ENCODE peak calls at places on chromosomes 16 and 17, in seven cellular contexts. One of them, this sample, is unnamed.

GRCh38 chr17:38672788-38673713 is 1.7 kb downstream of the EPOP start:
- DNase-seq in psoas muscle: no peak
- DNase-seq in B cell: peak
- DNase-seq in sigmoid colon: no peak
- DNase-seq in omental fat pad: no peak
- DNase-seq in H1: peak
- DNase-seq in neural crest cell: no peak
- DNase-seq in this sample: no peak

GRCh38 chr16:89062389-89063345 is 31.0 kb upstream of the ACSF3 start:
- DNase-seq in H1: no peak
- DNase-seq in psoas muscle: no peak
- DNase-seq in sigmoid colon: no peak
- DNase-seq in B cell: no peak
- DNase-seq in omental fat pad: no peak
- DNase-seq in neural crest cell: no peak
- DNase-seq in this sample: no peak

GRCh38 chr17:32917842-32918241 is 10.1 kb upstream of the TMEM98 start:
- DNase-seq in neural crest cell: no peak
- DNase-seq in sigmoid colon: no peak
- DNase-seq in omental fat pad: no peak
- DNase-seq in psoas muscle: no peak
- DNase-seq in B cell: no peak
- DNase-seq in H1: no peak
- DNase-seq in this sample: no peak

GRCh38 chr17:54307326-54307725 is 484.6 kb downstream of the KIF2B start:
- DNase-seq in H1: no peak
- DNase-seq in omental fat pad: no peak
- DNase-seq in sigmoid colon: no peak
- DNase-seq in psoas muscle: no peak
- DNase-seq in B cell: no peak
- DNase-seq in neural crest cell: no peak
- DNase-seq in this sample: no peak

GRCh38 chr17:43316522-43317142 is 82.2 kb upstream of the ARL4D start:
- DNase-seq in psoas muscle: no peak
- DNase-seq in sigmoid colon: no peak
- DNase-seq in H1: no peak
- DNase-seq in neural crest cell: no peak
- DNase-seq in omental fat pad: no peak
- DNase-seq in B cell: no peak
- DNase-seq in this sample: no peak

GRCh38 chr17:66747561-66748275 is 87.2 kb upstream of the CACNG5 start:
- DNase-seq in omental fat pad: no peak
- DNase-seq in neural crest cell: no peak
- DNase-seq in sigmoid colon: peak
- DNase-seq in H1: no peak
- DNase-seq in psoas muscle: no peak
- DNase-seq in B cell: no peak
- DNase-seq in this sample: no peak

GRCh38 chr16:66416136-66416535 is 11.0 kb upstream of the BEAN1 start:
- DNase-seq in psoas muscle: no peak
- DNase-seq in sigmoid colon: no peak
- DNase-seq in neural crest cell: no peak
- DNase-seq in B cell: no peak
- DNase-seq in omental fat pad: no peak
- DNase-seq in H1: no peak
- DNase-seq in this sample: no peak

GRCh38 chr16:47726031-47726675 is 265.0 kb downstream of the PHKB start:
- DNase-seq in omental fat pad: no peak
- DNase-seq in psoas muscle: no peak
- DNase-seq in neural crest cell: no peak
- DNase-seq in B cell: no peak
- DNase-seq in H1: no peak
- DNase-seq in sigmoid colon: no peak
- DNase-seq in this sample: no peak

GRCh38 chr17:51346218-51346982 is 86.1 kb downstream of the UTP18 start:
- DNase-seq in neural crest cell: no peak
- DNase-seq in psoas muscle: no peak
- DNase-seq in H1: no peak
- DNase-seq in omental fat pad: no peak
- DNase-seq in B cell: no peak
- DNase-seq in sigmoid colon: no peak
- DNase-seq in this sample: no peak

GRCh38 chr17:13793951-13794350 is 192.2 kb upstream of the HS3ST3A1 start:
- DNase-seq in neural crest cell: no peak
- DNase-seq in sigmoid colon: no peak
- DNase-seq in B cell: no peak
- DNase-seq in omental fat pad: no peak
- DNase-seq in H1: no peak
- DNase-seq in psoas muscle: no peak
- DNase-seq in this sample: no peak

GRCh38 chr17:13788385-13788784 is 186.7 kb upstream of the HS3ST3A1 start:
- DNase-seq in omental fat pad: no peak
- DNase-seq in H1: no peak
- DNase-seq in neural crest cell: no peak
- DNase-seq in sigmoid colon: no peak
- DNase-seq in psoas muscle: no peak
- DNase-seq in B cell: no peak
- DNase-seq in this sample: no peak

GRCh38 chr17:13787636-13788035 is 185.9 kb upstream of the HS3ST3A1 start:
- DNase-seq in B cell: no peak
- DNase-seq in neural crest cell: no peak
- DNase-seq in psoas muscle: no peak
- DNase-seq in omental fat pad: no peak
- DNase-seq in sigmoid colon: no peak
- DNase-seq in H1: no peak
- DNase-seq in this sample: no peak

GRCh38 chr17:13797863-13798262 is 196.1 kb upstream of the HS3ST3A1 start:
- DNase-seq in neural crest cell: no peak
- DNase-seq in B cell: no peak
- DNase-seq in sigmoid colon: no peak
- DNase-seq in H1: no peak
- DNase-seq in psoas muscle: no peak
- DNase-seq in omental fat pad: no peak
- DNase-seq in this sample: no peak

DNA sequence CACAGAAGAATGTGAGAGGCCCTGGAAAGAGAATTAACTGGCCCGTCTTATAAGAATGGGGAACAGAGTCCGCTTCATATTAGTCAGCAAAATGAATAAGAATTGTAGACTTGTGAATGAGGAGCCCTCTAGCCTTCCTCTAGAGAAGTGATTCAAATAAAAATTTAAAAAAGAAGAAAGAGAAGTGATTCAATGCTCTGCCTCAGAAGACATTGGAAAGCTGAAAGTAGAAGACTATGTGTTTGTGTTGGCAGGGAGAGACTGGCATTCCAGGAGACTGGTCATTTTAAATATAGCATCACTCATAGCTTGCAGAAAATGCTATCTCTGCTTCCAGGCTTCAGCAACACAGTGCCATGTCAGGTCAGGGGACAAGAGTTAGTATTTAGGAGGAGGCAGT is 190.6 kb upstream of the HS3ST3A1 start:
- DNase-seq in omental fat pad: no peak
- DNase-seq in psoas muscle: no peak
- DNase-seq in B cell: no peak
- DNase-seq in sigmoid colon: no peak
- DNase-seq in H1: no peak
- DNase-seq in neural crest cell: no peak
- DNase-seq in this sample: no peak
- TF ChIP-seq CTCF in omental fat pad: no peak
- TF ChIP-seq CTCF in psoas muscle: no peak
- TF ChIP-seq CTCF in B cell: no peak
- TF ChIP-seq CTCF in sigmoid colon: no peak
- TF ChIP-seq CTCF in H1: no peak
- TF ChIP-seq CTCF in neural crest cell: no peak
- TF ChIP-seq CTCF in this sample: no peak

GRCh38 chr17:75241502-75241901 is 19.9 kb downstream of the GGA3 start:
- DNase-seq in psoas muscle: no peak
- DNase-seq in sigmoid colon: no peak
- DNase-seq in omental fat pad: no peak
- DNase-seq in H1: no peak
- DNase-seq in neural crest cell: no peak
- DNase-seq in B cell: no peak
- DNase-seq in this sample: no peak

GRCh38 chr17:75239778-75240393 is 21.5 kb downstream of the GGA3 start:
- DNase-seq in omental fat pad: no peak
- DNase-seq in neural crest cell: no peak
- DNase-seq in H1: no peak
- DNase-seq in psoas muscle: no peak
- DNase-seq in sigmoid colon: no peak
- DNase-seq in B cell: no peak
- DNase-seq in this sample: no peak

GRCh38 chr17:75239214-75239613 is 22.2 kb downstream of the GGA3 start:
- DNase-seq in B cell: no peak
- DNase-seq in neural crest cell: no peak
- DNase-seq in psoas muscle: no peak
- DNase-seq in sigmoid colon: no peak
- DNase-seq in H1: no peak
- DNase-seq in omental fat pad: no peak
- DNase-seq in this sample: no peak

GRCh38 chr17:75241143-75241430 is 20.3 kb downstream of the GGA3 start:
- DNase-seq in psoas muscle: peak
- DNase-seq in B cell: no peak
- DNase-seq in H1: no peak
- DNase-seq in neural crest cell: no peak
- DNase-seq in omental fat pad: no peak
- DNase-seq in sigmoid colon: no peak
- DNase-seq in this sample: no peak

GRCh38 chr17:75240394-75241142 is 20.8 kb downstream of the GGA3 start:
- DNase-seq in B cell: peak
- DNase-seq in H1: peak
- DNase-seq in sigmoid colon: no peak
- DNase-seq in omental fat pad: no peak
- DNase-seq in neural crest cell: peak
- DNase-seq in psoas muscle: peak
- DNase-seq in this sample: peak
- TF ChIP-seq CTCF in B cell: peak
- TF ChIP-seq CTCF in H1: peak
- TF ChIP-seq CTCF in sigmoid colon: peak
- TF ChIP-seq CTCF in omental fat pad: no peak
- TF ChIP-seq CTCF in neural crest cell: peak
- TF ChIP-seq CTCF in psoas muscle: peak
- TF ChIP-seq CTCF in this sample: peak

GRCh38 chr16:2938206-2938605 is 25.9 kb upstream of the KREMEN2 start:
- DNase-seq in sigmoid colon: no peak
- DNase-seq in H1: no peak
- DNase-seq in psoas muscle: no peak
- DNase-seq in neural crest cell: no peak
- DNase-seq in B cell: no peak
- DNase-seq in omental fat pad: no peak
- DNase-seq in this sample: no peak
- TF ChIP-seq CTCF in sigmoid colon: no peak
- TF ChIP-seq CTCF in H1: no peak
- TF ChIP-seq CTCF in psoas muscle: no peak
- TF ChIP-seq CTCF in neural crest cell: no peak
- TF ChIP-seq CTCF in B cell: no peak
- TF ChIP-seq CTCF in omental fat pad: no peak
- TF ChIP-seq CTCF in this sample: no peak

GRCh38 chr17:30554839-30555751 is 77.9 kb downstream of the GOSR1 start:
- DNase-seq in sigmoid colon: no peak
- DNase-seq in H1: peak
- DNase-seq in psoas muscle: no peak
- DNase-seq in B cell: no peak
- DNase-seq in omental fat pad: no peak
- DNase-seq in neural crest cell: no peak
- DNase-seq in this sample: no peak
- TF ChIP-seq CTCF in sigmoid colon: no peak
- TF ChIP-seq CTCF in H1: peak
- TF ChIP-seq CTCF in psoas muscle: no peak
- TF ChIP-seq CTCF in B cell: no peak
- TF ChIP-seq CTCF in omental fat pad: no peak
- TF ChIP-seq CTCF in neural crest cell: no peak
- TF ChIP-seq CTCF in this sample: peak

GRCh38 chr17:78200451-78200850 is 13.3 kb downstream of the AFMID start:
- DNase-seq in neural crest cell: no peak
- DNase-seq in sigmoid colon: no peak
- DNase-seq in B cell: no peak
- DNase-seq in psoas muscle: no peak
- DNase-seq in omental fat pad: no peak
- DNase-seq in H1: no peak
- DNase-seq in this sample: no peak
- TF ChIP-seq CTCF in neural crest cell: no peak
- TF ChIP-seq CTCF in sigmoid colon: no peak
- TF ChIP-seq CTCF in B cell: no peak
- TF ChIP-seq CTCF in psoas muscle: no peak
- TF ChIP-seq CTCF in omental fat pad: no peak
- TF ChIP-seq CTCF in H1: no peak
- TF ChIP-seq CTCF in this sample: no peak

DNA sequence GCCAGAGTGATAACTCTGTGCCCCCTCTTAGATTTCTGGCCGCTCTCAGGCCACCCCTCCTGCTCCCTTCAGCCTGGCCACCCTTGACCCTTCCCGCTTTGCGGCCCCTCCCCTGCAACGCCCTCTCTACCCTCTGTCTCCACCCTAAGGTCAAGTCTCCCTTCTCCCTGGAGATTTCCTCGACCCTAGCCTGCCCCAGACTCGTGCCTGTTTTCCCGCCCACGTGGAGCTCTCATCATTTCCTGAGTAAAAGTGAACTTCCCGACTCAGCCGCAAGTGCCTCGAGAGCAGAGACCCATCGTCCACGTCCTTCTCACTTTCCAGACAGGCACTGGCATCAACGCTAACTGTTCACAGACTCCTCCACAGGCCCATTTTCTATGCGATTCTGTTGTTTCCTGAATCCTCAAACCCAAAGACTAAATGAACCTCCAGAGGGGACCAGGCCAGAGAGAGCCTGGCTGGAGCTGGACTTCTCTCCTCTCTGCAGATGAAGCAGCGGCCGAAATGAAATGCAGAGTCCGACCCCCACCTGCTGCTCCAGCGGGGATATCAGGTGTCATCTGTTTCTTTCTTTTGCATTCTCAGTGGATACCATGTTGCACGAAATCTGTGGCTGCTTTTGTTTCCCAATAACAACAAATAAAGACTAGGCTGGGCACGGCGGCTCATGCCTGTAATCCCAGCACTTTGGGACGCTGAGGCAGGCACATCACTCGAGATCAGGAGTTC is 52.5 kb downstream of the RTN4RL1 start:
- DNase-seq in sigmoid colon: no peak
- DNase-seq in H1: no peak
- DNase-seq in omental fat pad: no peak
- DNase-seq in psoas muscle: no peak
- DNase-seq in B cell: no peak
- DNase-seq in neural crest cell: peak
- DNase-seq in this sample: no peak
- TF ChIP-seq CTCF in sigmoid colon: no peak
- TF ChIP-seq CTCF in H1: no peak
- TF ChIP-seq CTCF in omental fat pad: no peak
- TF ChIP-seq CTCF in psoas muscle: no peak
- TF ChIP-seq CTCF in B cell: no peak
- TF ChIP-seq CTCF in neural crest cell: no peak
- TF ChIP-seq CTCF in this sample: no peak

DNA sequence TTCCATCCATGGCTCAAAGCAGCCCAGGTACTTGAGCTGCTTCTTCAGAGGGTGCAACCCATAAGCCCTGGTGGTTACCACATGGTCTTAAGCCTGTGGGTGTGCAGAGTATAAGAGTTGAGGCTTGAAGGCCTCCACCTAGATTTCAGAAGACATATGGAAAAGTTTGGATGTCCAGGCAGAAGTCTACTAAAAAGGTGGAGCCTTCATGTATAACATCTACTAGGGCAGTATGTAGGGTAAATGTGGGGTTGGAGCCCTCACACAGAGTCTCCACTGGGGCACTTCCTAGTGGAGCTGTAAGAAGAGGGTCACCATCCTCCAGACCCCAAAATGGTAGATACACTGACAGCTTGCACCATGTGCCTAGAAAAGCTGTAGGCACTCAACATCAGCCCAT is 120.9 kb downstream of the HS3ST3A1 start:
- DNase-seq in sigmoid colon: no peak
- DNase-seq in B cell: no peak
- DNase-seq in psoas muscle: no peak
- DNase-seq in omental fat pad: no peak
- DNase-seq in neural crest cell: no peak
- DNase-seq in H1: no peak
- DNase-seq in this sample: no peak
- TF ChIP-seq CTCF in sigmoid colon: no peak
- TF ChIP-seq CTCF in B cell: no peak
- TF ChIP-seq CTCF in psoas muscle: no peak
- TF ChIP-seq CTCF in omental fat pad: no peak
- TF ChIP-seq CTCF in neural crest cell: no peak
- TF ChIP-seq CTCF in H1: no peak
- TF ChIP-seq CTCF in this sample: no peak